ENCODE peak calls at places on chromosome 7, in four cellular contexts. J is GM12891, O is GM12878, I is K562. U is an unnamed sample.

GRCh38 chr7:134873253-134873652 is 93.8 kb downstream of the CALD1 start:
- DNase-seq in O (no peak), J (no peak), I (no peak), U (no peak)

GRCh38 chr7:128022631-128023532 is 8.4 kb downstream of the LRRC4 start:
- DNase-seq in J (no peak), O (no peak), I (no peak), U (no peak)

GRCh38 chr7:15972767-15973362 is 286.4 kb upstream of the MEOX2 start:
- DNase-seq in O (no peak), J (no peak), I (no peak), U (no peak)

GRCh38 chr7:140126435-140127034 is 50.2 kb downstream of the KDM7A start:
- DNase-seq in I (no peak), O (no peak), J (no peak), U (no peak)

GRCh38 chr7:32511791-32512190 is 16.5 kb downstream of the AVL9 start:
- DNase-seq in O (no peak), J (no peak), I (no peak), U (no peak)

GRCh38 chr7:159034988-159035387 is 109.7 kb downstream of the VIPR2 start:
- DNase-seq in O (no peak), I (no peak), J (no peak), U (no peak)

GRCh38 chr7:19665399-19666008 is 43.3 kb downstream of the POLR1F start:
- DNase-seq in O (no peak), J (no peak), I (peak; percentile 23), U (no peak)

GRCh38 chr7:135083005-135083404 is 64.9 kb upstream of the TMEM140 start:
- DNase-seq in O (no peak), J (no peak), I (no peak), U (no peak)

GRCh38 chr7:108347616-108348015 is 108.6 kb downstream of the NRCAM start:
- DNase-seq in J (no peak), O (no peak), I (no peak), U (no peak)

GRCh38 chr7:44615149-44615611 is 8.8 kb downstream of the OGDH start:
- DNase-seq in O (no peak), J (no peak), I (peak; percentile 26), U (peak; percentile 85)

GRCh38 chr7:46695045-46695708 is 774.1 kb upstream of the IGFBP3 start:
- DNase-seq in I (no peak), O (no peak), J (no peak), U (no peak)

GRCh38 chr7:445563-446288 is 73.9 kb downstream of the PDGFA start:
- DNase-seq in I (no peak), O (no peak), J (no peak), U (no peak)

GRCh38 chr7:11988186-11988585 is 156.2 kb upstream of the THSD7A start:
- DNase-seq in O (no peak), J (no peak), I (no peak), U (no peak)

DNA sequence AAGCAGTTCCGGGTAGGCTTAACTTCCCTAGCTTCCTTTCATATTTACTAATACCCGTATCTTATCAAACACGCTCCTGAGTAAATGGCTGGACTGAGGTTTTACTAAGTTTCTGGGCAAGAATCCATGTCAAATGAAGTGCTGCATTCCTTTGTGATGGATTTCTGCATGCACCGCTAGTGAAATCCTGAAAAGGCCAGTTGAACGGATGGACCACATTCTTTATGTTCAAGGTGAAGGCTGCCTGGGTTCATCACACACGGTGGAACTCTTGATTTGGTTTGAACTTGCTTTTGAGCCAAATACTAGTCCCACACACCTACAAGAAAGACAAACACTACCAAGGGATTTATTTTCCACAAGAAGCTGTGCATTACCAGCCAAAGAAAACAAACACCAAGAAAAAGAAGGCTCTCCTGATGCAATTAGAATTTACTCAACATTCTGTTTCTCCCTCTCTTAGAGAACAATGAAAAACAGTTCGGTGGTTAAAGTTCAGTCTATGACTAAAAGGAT is 255.0 kb upstream of the SEMA3C start:
- DNase-seq in O (no peak), I (no peak), J (no peak), U (no peak)
- TF ChIP-seq SPI1 in O (no peak), I (no peak), J (no peak), U (no peak)

GRCh38 chr7:74282748-74283459 is 6.3 kb upstream of the CLIP2 start:
- DNase-seq in O (no peak), I (no peak), J (no peak), U (no peak)

GRCh38 chr7:74280985-74281384 is 8.2 kb upstream of the CLIP2 start:
- DNase-seq in O (no peak), J (no peak), I (no peak), U (no peak)

GRCh38 chr7:74284781-74285259 is 4.4 kb upstream of the CLIP2 start:
- DNase-seq in I (no peak), J (no peak), O (peak; percentile 80), U (peak; percentile 64)

GRCh38 chr7:74286131-74286530 is 3.1 kb upstream of the CLIP2 start:
- DNase-seq in I (no peak), O (no peak), J (no peak), U (no peak)

GRCh38 chr7:74283858-74284447 is 5.3 kb upstream of the CLIP2 start:
- DNase-seq in O (no peak), I (no peak), J (no peak), U (peak; percentile 90)
- TF ChIP-seq SPI1 in O (no peak), I (no peak), J (no peak), U (no peak)

DNA sequence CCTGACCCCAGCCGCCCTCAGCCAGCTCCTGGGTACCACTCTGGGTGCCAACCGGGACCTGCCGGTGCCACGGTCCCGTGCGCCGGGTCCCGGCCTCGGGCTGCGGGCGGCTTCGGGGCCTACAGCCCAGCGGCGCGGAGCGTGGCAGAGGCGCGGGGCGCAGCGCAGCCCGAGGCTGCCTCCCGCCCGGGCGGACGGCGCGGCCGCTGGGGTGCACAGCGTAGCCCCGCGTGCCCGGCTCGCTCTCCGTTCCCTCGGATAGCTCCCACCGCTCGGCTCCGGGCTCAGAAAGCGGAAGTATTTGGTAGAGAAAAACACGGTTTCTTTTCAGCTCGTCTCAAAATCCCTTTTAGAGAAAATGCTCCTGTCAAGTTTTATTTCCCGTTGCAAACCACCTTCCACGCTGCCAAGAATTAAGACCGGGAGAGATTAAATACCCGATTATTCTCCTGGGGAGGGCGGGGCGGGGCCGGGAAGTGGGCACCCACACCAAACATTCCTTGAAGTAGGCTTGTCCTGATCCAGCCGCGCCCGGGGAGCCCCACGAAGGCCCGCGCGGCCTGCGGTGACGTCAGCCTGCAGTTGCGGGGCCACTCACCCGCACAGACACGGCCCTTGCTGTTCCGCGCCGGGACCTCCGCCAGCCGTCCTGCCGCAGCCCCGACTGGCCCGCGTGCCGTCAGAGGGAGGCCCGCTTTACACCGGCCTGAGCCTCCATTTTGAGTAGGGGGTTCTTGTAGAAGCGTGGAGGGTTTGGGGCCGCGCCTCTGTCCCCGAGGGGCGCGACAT is 7.2 kb downstream of the HOXA13 start:
- DNase-seq in O (no peak), I (no peak), J (no peak), U (no peak)
- TF ChIP-seq SPI1 in O (no peak), I (no peak), J (no peak), U (no peak)

DNA sequence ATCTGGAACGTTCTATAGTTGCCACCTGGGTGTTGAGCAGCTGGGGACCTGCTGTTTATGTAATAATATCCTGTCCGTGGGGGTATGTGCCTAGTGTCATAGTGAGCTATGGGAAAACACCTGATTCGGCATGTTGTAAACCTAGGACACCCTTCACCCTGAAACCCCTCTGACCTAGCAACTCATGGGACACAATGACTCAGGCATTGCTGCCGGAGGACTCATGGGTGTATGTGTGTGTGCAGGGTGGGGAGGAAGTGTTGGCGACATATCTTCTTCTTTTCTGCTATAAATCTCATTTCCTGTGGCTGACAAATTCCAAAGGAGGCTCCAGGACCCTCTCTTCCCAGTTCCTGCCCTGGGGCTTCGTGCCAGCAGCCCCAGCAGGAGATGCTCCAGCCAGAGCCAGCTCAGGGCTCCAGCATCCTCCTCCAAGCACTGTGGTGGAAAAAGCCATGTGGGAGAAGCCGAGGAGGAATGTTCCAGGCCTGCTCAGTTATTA is 77.0 kb upstream of the PODXL start:
- DNase-seq in I (no peak), O (no peak), J (no peak), U (no peak)
- TF ChIP-seq SPI1 in I (no peak), O (no peak), J (no peak), U (no peak)

GRCh38 chr7:29146082-29146706 is at the start of gene CPVL:
- DNase-seq in O (no peak), I (no peak), J (no peak), U (no peak)
- TF ChIP-seq SPI1 in O (no peak), I (no peak), J (no peak), U (no peak)

GRCh38 chr7:31203551-31203950 is 137.0 kb downstream of the NEUROD6 start:
- DNase-seq in J (no peak), O (no peak), I (no peak), U (no peak)
- TF ChIP-seq SPI1 in J (no peak), O (no peak), I (no peak), U (no peak)

DNA sequence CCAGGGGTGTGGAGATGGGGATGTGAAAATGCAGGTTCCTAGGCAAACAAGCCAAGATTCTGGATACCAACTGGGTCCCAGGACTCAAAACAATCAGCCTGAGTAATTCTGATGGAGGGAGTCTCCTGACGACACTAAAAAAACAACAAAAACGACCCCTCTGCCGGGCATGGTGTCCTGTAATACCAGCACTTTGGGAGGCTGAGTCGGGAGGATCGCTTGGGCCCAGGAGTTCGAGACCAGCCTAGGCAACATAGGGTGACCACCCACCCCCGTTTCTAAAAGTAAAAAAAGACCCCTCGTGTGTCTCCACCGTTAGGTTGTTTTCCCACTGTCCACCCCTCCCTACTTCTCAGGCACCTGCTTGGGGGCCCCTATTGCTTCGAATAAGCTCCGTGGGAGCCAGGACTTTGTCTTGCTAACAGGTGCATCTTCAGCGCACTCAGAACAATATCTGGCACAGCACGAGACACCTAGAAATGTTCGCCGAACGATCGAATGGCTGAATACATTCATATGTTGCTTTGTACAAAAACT is 743 bp upstream of the NRF1 start:
- DNase-seq in J (no peak), I (no peak), O (no peak), U (no peak)
- TF ChIP-seq SPI1 in J (no peak), I (no peak), O (no peak), U (no peak)

GRCh38 chr7:3336042-3336665 is 35.1 kb downstream of the SDK1 start:
- DNase-seq in J (no peak), O (no peak), I (no peak), U (no peak)

GRCh38 chr7:3333861-3334260 is 32.8 kb downstream of the SDK1 start:
- DNase-seq in J (no peak), O (no peak), I (no peak), U (no peak)

GRCh38 chr7:3332308-3332707 is 31.3 kb downstream of the SDK1 start:
- DNase-seq in J (no peak), O (no peak), I (no peak), U (no peak)

DNA sequence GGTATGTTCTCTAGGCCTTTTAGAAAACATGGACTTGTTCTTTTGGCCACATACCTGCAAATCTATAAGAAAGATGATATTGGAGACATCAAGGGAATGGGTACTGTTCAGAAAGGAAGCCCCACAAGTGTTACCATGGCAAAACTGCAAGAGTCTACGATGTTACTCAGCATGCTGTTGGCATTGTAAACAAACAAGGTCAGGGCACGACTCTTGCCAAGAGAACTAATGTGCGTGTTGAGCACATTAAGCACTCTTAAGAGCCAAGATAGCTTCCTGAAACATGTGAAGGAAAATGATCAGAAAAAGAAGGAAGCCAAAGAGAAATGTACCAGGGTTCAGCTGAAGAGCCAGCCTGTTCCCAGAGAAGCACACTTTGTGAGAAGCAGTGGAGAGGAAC is 37.1 kb downstream of the SDK1 start:
- DNase-seq in J (no peak), O (no peak), I (no peak), U (no peak)
- TF ChIP-seq SPI1 in J (no peak), O (no peak), I (no peak), U (no peak)